ENCODE peak calls at places on chromosome 6, in seven cellular contexts. One of them, this sample, is unnamed.
A peak's percentile ranks its signal among the peaks of the same experiment; 100 is the strongest.

GRCh38 chr6:169845426-169846285 is 94.2 kb downstream of the ERMARD start:
- DNase-seq in IMR-90: no peak
- DNase-seq in H9: peak; percentile 10
- DNase-seq in H1: no peak
- DNase-seq in trophoblast cell: no peak
- DNase-seq in mesenchymal stem cell: no peak
- DNase-seq in mesendoderm: no peak
- DNase-seq in this sample: no peak

GRCh38 chr6:20058912-20059311 is 153.4 kb downstream of the MBOAT1 start:
- DNase-seq in IMR-90: no peak
- DNase-seq in H9: no peak
- DNase-seq in H1: no peak
- DNase-seq in trophoblast cell: no peak
- DNase-seq in mesenchymal stem cell: no peak
- DNase-seq in mesendoderm: no peak
- DNase-seq in this sample: no peak

GRCh38 chr6:152846825-152847224 is 96.2 kb downstream of the VIP start:
- DNase-seq in IMR-90: no peak
- DNase-seq in H9: no peak
- DNase-seq in H1: no peak
- DNase-seq in trophoblast cell: no peak
- DNase-seq in mesenchymal stem cell: no peak
- DNase-seq in mesendoderm: peak; percentile 43
- DNase-seq in this sample: no peak

GRCh38 chr6:4935981-4936680 is 67.7 kb downstream of the RPP40 start:
- DNase-seq in IMR-90: no peak
- DNase-seq in H9: no peak
- DNase-seq in H1: no peak
- DNase-seq in trophoblast cell: no peak
- DNase-seq in mesenchymal stem cell: no peak
- DNase-seq in mesendoderm: no peak
- DNase-seq in this sample: no peak

GRCh38 chr6:154521412-154521811 is 10.9 kb upstream of the CNKSR3 start:
- DNase-seq in IMR-90: no peak
- DNase-seq in H9: no peak
- DNase-seq in H1: no peak
- DNase-seq in trophoblast cell: no peak
- DNase-seq in mesenchymal stem cell: no peak
- DNase-seq in mesendoderm: no peak
- DNase-seq in this sample: no peak

GRCh38 chr6:136609878-136610706 is 59.9 kb upstream of the MAP7 start:
- DNase-seq in IMR-90: peak; percentile 100
- DNase-seq in H9: peak; percentile 64
- DNase-seq in H1: no peak
- DNase-seq in trophoblast cell: peak; percentile 28
- DNase-seq in mesenchymal stem cell: peak; percentile 100
- DNase-seq in mesendoderm: peak; percentile 87
- DNase-seq in this sample: no peak

GRCh38 chr6:130775421-130776012 is 51.7 kb upstream of the SMLR1 start:
- DNase-seq in IMR-90: peak; percentile 22
- DNase-seq in H9: no peak
- DNase-seq in H1: no peak
- DNase-seq in trophoblast cell: no peak
- DNase-seq in mesenchymal stem cell: no peak
- DNase-seq in mesendoderm: no peak
- DNase-seq in this sample: no peak

GRCh38 chr6:148479498-148479897 is 136.9 kb downstream of the SASH1 start:
- DNase-seq in IMR-90: no peak
- DNase-seq in H9: no peak
- DNase-seq in H1: no peak
- DNase-seq in trophoblast cell: no peak
- DNase-seq in mesenchymal stem cell: no peak
- DNase-seq in mesendoderm: no peak
- DNase-seq in this sample: no peak

GRCh38 chr6:139881728-139882211 is 507.3 kb upstream of the CITED2 start:
- DNase-seq in IMR-90: peak; percentile 53
- DNase-seq in H9: peak; percentile 53
- DNase-seq in H1: no peak
- DNase-seq in trophoblast cell: peak; percentile 47
- DNase-seq in mesenchymal stem cell: peak; percentile 50
- DNase-seq in mesendoderm: peak; percentile 83
- DNase-seq in this sample: no peak

GRCh38 chr6:1027795-1028569 is 283.9 kb upstream of the FOXQ1 start:
- DNase-seq in IMR-90: no peak
- DNase-seq in H9: peak; percentile 49
- DNase-seq in H1: peak; percentile 3
- DNase-seq in trophoblast cell: peak; percentile 25
- DNase-seq in mesenchymal stem cell: peak; percentile 28
- DNase-seq in mesendoderm: peak; percentile 81
- DNase-seq in this sample: no peak

GRCh38 chr6:52551483-52552277 is 25.2 kb downstream of the TRAM2 start:
- DNase-seq in IMR-90: peak; percentile 91
- DNase-seq in H9: peak; percentile 67
- DNase-seq in H1: no peak
- DNase-seq in trophoblast cell: no peak
- DNase-seq in mesenchymal stem cell: peak; percentile 60
- DNase-seq in mesendoderm: peak; percentile 88
- DNase-seq in this sample: peak; percentile 56

GRCh38 chr6:167495506-167496391 is 170.9 kb downstream of the TTLL2 start:
- DNase-seq in IMR-90: no peak
- DNase-seq in H9: no peak
- DNase-seq in H1: no peak
- DNase-seq in trophoblast cell: peak; percentile 20
- DNase-seq in mesenchymal stem cell: no peak
- DNase-seq in mesendoderm: no peak
- DNase-seq in this sample: no peak

GRCh38 chr6:12608874-12609273 is 107.7 kb upstream of the PHACTR1 start:
- DNase-seq in IMR-90: no peak
- DNase-seq in H9: no peak
- DNase-seq in H1: no peak
- DNase-seq in trophoblast cell: no peak
- DNase-seq in mesenchymal stem cell: no peak
- DNase-seq in mesendoderm: no peak
- DNase-seq in this sample: no peak

GRCh38 chr6:12610862-12611261 is 105.7 kb upstream of the PHACTR1 start:
- DNase-seq in IMR-90: no peak
- DNase-seq in H9: no peak
- DNase-seq in H1: no peak
- DNase-seq in trophoblast cell: no peak
- DNase-seq in mesenchymal stem cell: no peak
- DNase-seq in mesendoderm: no peak
- DNase-seq in this sample: no peak

GRCh38 chr6:12606616-12607015 is 110.0 kb upstream of the PHACTR1 start:
- DNase-seq in IMR-90: no peak
- DNase-seq in H9: no peak
- DNase-seq in H1: no peak
- DNase-seq in trophoblast cell: no peak
- DNase-seq in mesenchymal stem cell: no peak
- DNase-seq in mesendoderm: peak; percentile 63
- DNase-seq in this sample: no peak

GRCh38 chr6:12605888-12606345 is 110.7 kb upstream of the PHACTR1 start:
- DNase-seq in IMR-90: peak; percentile 75
- DNase-seq in H9: peak; percentile 57
- DNase-seq in H1: no peak
- DNase-seq in trophoblast cell: peak; percentile 70
- DNase-seq in mesenchymal stem cell: peak; percentile 73
- DNase-seq in mesendoderm: peak; percentile 82
- DNase-seq in this sample: peak; percentile 48

GRCh38 chr6:12608016-12608860 is 108.3 kb upstream of the PHACTR1 start:
- DNase-seq in IMR-90: peak; percentile 40
- DNase-seq in H9: no peak
- DNase-seq in H1: no peak
- DNase-seq in trophoblast cell: peak; percentile 13
- DNase-seq in mesenchymal stem cell: peak; percentile 40
- DNase-seq in mesendoderm: no peak
- DNase-seq in this sample: no peak
- H3K79me1 ChIP-seq in IMR-90: no peaks in the 10 kb centered on the region
- H3K79me1 ChIP-seq in H9: no peaks in the 10 kb centered on the region
- H3K79me1 ChIP-seq in H1: no peaks in the 10 kb centered on the region
- H3K79me1 ChIP-seq in trophoblast cell: no peaks in the 10 kb centered on the region
- H3K79me1 ChIP-seq in mesenchymal stem cell: no peaks in the 10 kb centered on the region
- H3K79me1 ChIP-seq in mesendoderm: no peaks in the 10 kb centered on the region
- H3K79me1 ChIP-seq in this sample: no peaks in the 10 kb centered on the region

GRCh38 chr6:150271501-150272263 is 97.1 kb upstream of the IYD start:
- DNase-seq in IMR-90: no peak
- DNase-seq in H9: no peak
- DNase-seq in H1: no peak
- DNase-seq in trophoblast cell: no peak
- DNase-seq in mesenchymal stem cell: no peak
- DNase-seq in mesendoderm: no peak
- DNase-seq in this sample: no peak
- H3K79me1 ChIP-seq in IMR-90: no peaks in the 10 kb centered on the region
- H3K79me1 ChIP-seq in H9: no peaks in the 10 kb centered on the region
- H3K79me1 ChIP-seq in H1: no peaks in the 10 kb centered on the region
- H3K79me1 ChIP-seq in trophoblast cell: no peaks in the 10 kb centered on the region
- H3K79me1 ChIP-seq in mesenchymal stem cell: no peaks in the 10 kb centered on the region
- H3K79me1 ChIP-seq in mesendoderm: no peaks in the 10 kb centered on the region
- H3K79me1 ChIP-seq in this sample: no peaks in the 10 kb centered on the region

GRCh38 chr6:15349379-15349778 is 103.5 kb downstream of the JARID2 start:
- DNase-seq in IMR-90: no peak
- DNase-seq in H9: no peak
- DNase-seq in H1: no peak
- DNase-seq in trophoblast cell: no peak
- DNase-seq in mesenchymal stem cell: no peak
- DNase-seq in mesendoderm: no peak
- DNase-seq in this sample: no peak
- H3K79me1 ChIP-seq in IMR-90: peaks cover 34% of the 10 kb centered on the region
- H3K79me1 ChIP-seq in H9: no peaks in the 10 kb centered on the region
- H3K79me1 ChIP-seq in H1: peaks cover 12% of the 10 kb centered on the region
- H3K79me1 ChIP-seq in trophoblast cell: no peaks in the 10 kb centered on the region
- H3K79me1 ChIP-seq in mesenchymal stem cell: peaks cover 32% of the 10 kb centered on the region
- H3K79me1 ChIP-seq in mesendoderm: peaks cover 20% of the 10 kb centered on the region
- H3K79me1 ChIP-seq in this sample: no peaks in the 10 kb centered on the region

DNA sequence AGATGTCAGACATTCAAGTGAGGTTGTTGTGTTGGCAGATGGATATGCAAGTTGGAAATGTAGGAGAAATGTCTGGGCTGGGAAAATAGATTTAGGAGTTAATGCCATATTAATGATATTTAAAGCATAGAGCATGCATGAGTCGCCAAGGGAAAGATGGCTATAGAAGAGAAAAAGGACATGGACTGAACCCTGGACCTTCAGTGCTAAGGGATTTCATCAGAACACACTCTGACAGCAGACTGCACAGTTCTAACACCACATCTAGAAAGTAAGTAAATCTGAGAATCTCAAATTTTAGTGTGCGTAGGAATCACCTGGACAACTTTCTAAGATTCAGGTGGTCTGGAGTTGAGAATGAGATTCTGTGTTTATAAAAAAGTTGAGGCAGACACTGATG is 17.3 kb upstream of the POLR1H start:
- DNase-seq in IMR-90: no peak
- DNase-seq in H9: no peak
- DNase-seq in H1: no peak
- DNase-seq in trophoblast cell: no peak
- DNase-seq in mesenchymal stem cell: no peak
- DNase-seq in mesendoderm: no peak
- DNase-seq in this sample: no peak
- H3K79me1 ChIP-seq in IMR-90: no peaks in the 10 kb centered on the region
- H3K79me1 ChIP-seq in H9: no peaks in the 10 kb centered on the region
- H3K79me1 ChIP-seq in H1: no peaks in the 10 kb centered on the region
- H3K79me1 ChIP-seq in trophoblast cell: no peaks in the 10 kb centered on the region
- H3K79me1 ChIP-seq in mesenchymal stem cell: peaks cover 6% of the 10 kb centered on the region
- H3K79me1 ChIP-seq in mesendoderm: no peaks in the 10 kb centered on the region
- H3K79me1 ChIP-seq in this sample: no peaks in the 10 kb centered on the region

GRCh38 chr6:82249381-82250253 is 2.1 kb upstream of the IBTK start:
- DNase-seq in IMR-90: no peak
- DNase-seq in H9: no peak
- DNase-seq in H1: no peak
- DNase-seq in trophoblast cell: peak; percentile 83
- DNase-seq in mesenchymal stem cell: no peak
- DNase-seq in mesendoderm: peak; percentile 77
- DNase-seq in this sample: no peak

GRCh38 chr6:82247634-82248232 is at the start of gene IBTK:
- DNase-seq in IMR-90: peak; percentile 88
- DNase-seq in H9: peak; percentile 97
- DNase-seq in H1: peak; percentile 84
- DNase-seq in trophoblast cell: peak; percentile 96
- DNase-seq in mesenchymal stem cell: peak; percentile 96
- DNase-seq in mesendoderm: peak; percentile 97
- DNase-seq in this sample: peak; percentile 82

GRCh38 chr6:82246370-82246769 is 1.2 kb downstream of the IBTK start:
- DNase-seq in IMR-90: no peak
- DNase-seq in H9: no peak
- DNase-seq in H1: no peak
- DNase-seq in trophoblast cell: no peak
- DNase-seq in mesenchymal stem cell: no peak
- DNase-seq in mesendoderm: no peak
- DNase-seq in this sample: no peak

GRCh38 chr6:82246802-82247633 is 526 bp downstream of the IBTK start:
- DNase-seq in IMR-90: peak; percentile 30
- DNase-seq in H9: peak; percentile 72
- DNase-seq in H1: no peak
- DNase-seq in trophoblast cell: peak; percentile 77
- DNase-seq in mesenchymal stem cell: peak; percentile 78
- DNase-seq in mesendoderm: peak; percentile 91
- DNase-seq in this sample: peak; percentile 58

GRCh38 chr6:82248233-82248735 is 740 bp upstream of the IBTK start:
- DNase-seq in IMR-90: peak; percentile 65
- DNase-seq in H9: no peak
- DNase-seq in H1: no peak
- DNase-seq in trophoblast cell: no peak
- DNase-seq in mesenchymal stem cell: peak; percentile 68
- DNase-seq in mesendoderm: peak; percentile 75
- DNase-seq in this sample: no peak
- H3K79me1 ChIP-seq in IMR-90: peaks cover 9% of the 10 kb centered on the region
- H3K79me1 ChIP-seq in H9: peaks cover 2% of the 10 kb centered on the region
- H3K79me1 ChIP-seq in H1: no peaks in the 10 kb centered on the region
- H3K79me1 ChIP-seq in trophoblast cell: peaks cover 6% of the 10 kb centered on the region
- H3K79me1 ChIP-seq in mesenchymal stem cell: no peaks in the 10 kb centered on the region
- H3K79me1 ChIP-seq in mesendoderm: peaks cover 4% of the 10 kb centered on the region
- H3K79me1 ChIP-seq in this sample: no peaks in the 10 kb centered on the region